ENCODE peak calls at places on chromosomes 7 and 10, in eight cellular contexts. K, V, M, P, G, J, N and X are unnamed samples.

GRCh38 chr7:40493609-40494041 is 358.8 kb downstream of the SUGCT start:
- DNase-seq in N (no peak), G (no peak), P (no peak), M (no peak), J (no peak), V (no peak), K (no peak), X (no peak)

GRCh38 chr10:60208676-60209269 is 180.9 kb downstream of the ANK3 start:
- DNase-seq in M (no peak), G (no peak), V (no peak), J (peak), K (peak), N (no peak), P (no peak), X (no peak)

GRCh38 chr10:123759496-123760070 is 93.4 kb downstream of the GPR26 start:
- DNase-seq in M (no peak), J (no peak), G (no peak), P (no peak), V (no peak), N (no peak), K (no peak), X (no peak)

GRCh38 chr10:6136215-6137201 is 47.7 kb downstream of the RBM17 start:
- DNase-seq in K (peak), M (no peak), P (no peak), V (no peak), G (no peak), N (no peak), J (peak), X (no peak)

GRCh38 chr10:50809596-50809995 is 69.9 kb downstream of the ASAH2B start:
- DNase-seq in J (no peak), M (no peak), V (no peak), K (peak), N (no peak), P (no peak), G (no peak), X (no peak)

GRCh38 chr7:30907527-30908267 is 4.0 kb upstream of the AQP1 start:
- DNase-seq in G (no peak), J (no peak), P (no peak), N (peak), M (no peak), V (no peak), K (no peak), X (no peak)

GRCh38 chr7:157136372-157136771 is 2.4 kb upstream of the UBE3C start:
- DNase-seq in M (no peak), J (peak), K (peak), N (no peak), G (no peak), P (no peak), V (no peak), X (peak)

GRCh38 chr7:81231203-81231922 is 312.5 kb upstream of the SEMA3C start:
- DNase-seq in J (no peak), P (no peak), K (no peak), G (no peak), M (no peak), N (no peak), V (no peak), X (no peak)

GRCh38 chr10:72096115-72097000 is 8.0 kb upstream of the SPOCK2 start:
- DNase-seq in P (no peak), J (no peak), V (no peak), N (no peak), G (no peak), M (no peak), K (no peak), X (no peak)

GRCh38 chr10:110746254-110746826 is 102.2 kb downstream of the RBM20 start:
- DNase-seq in K (peak), V (peak), J (peak), N (peak), M (peak), P (no peak), G (peak), X (peak)

GRCh38 chr10:17771027-17771426 is 19.0 kb downstream of the TMEM236 start:
- DNase-seq in N (no peak), K (no peak), P (no peak), G (no peak), J (no peak), M (no peak), V (no peak), X (no peak)

GRCh38 chr7:130844811-130845580 is 111.0 kb upstream of the KLF14 start:
- DNase-seq in K (peak), N (no peak), P (no peak), M (no peak), J (peak), G (no peak), V (no peak), X (no peak)

GRCh38 chr10:132516771-132517725 is 20.5 kb upstream of the INPP5A start:
- DNase-seq in K (peak), V (no peak), M (no peak), P (no peak), N (peak), J (peak), G (no peak), X (no peak)

GRCh38 chr7:33346055-33346454 is 216.7 kb downstream of the BBS9 start:
- DNase-seq in M (no peak), P (no peak), V (no peak), K (no peak), N (no peak), G (no peak), J (no peak), X (no peak)

GRCh38 chr10:88389456-88389855 is 193.7 kb downstream of the RNLS start:
- DNase-seq in M (no peak), V (peak), P (no peak), J (peak), K (peak), N (no peak), G (no peak), X (no peak)

GRCh38 chr7:54541941-54542618 is at the start of gene VSTM2A:
- DNase-seq in M (no peak), N (no peak), K (no peak), P (no peak), G (no peak), J (peak), V (no peak), X (no peak)

GRCh38 chr7:35556532-35557471 is 138.1 kb downstream of the HERPUD2 start:
- DNase-seq in J (no peak), V (no peak), P (no peak), M (no peak), G (no peak), N (no peak), K (no peak), X (no peak)

GRCh38 chr10:90723416-90724068 is 134.3 kb downstream of the HTR7 start:
- DNase-seq in J (peak), K (no peak), G (no peak), P (no peak), N (no peak), V (peak), M (no peak), X (peak)

GRCh38 chr10:90148121-90148855 is 446.9 kb downstream of the KIF20B start:
- DNase-seq in J (peak), M (no peak), G (no peak), P (no peak), K (peak), N (no peak), V (no peak), X (no peak)

GRCh38 chr7:43906327-43907010 is at the start of gene URGCP:
- DNase-seq in K (peak), P (no peak), J (peak), V (peak), G (no peak), N (peak), M (peak), X (peak)

GRCh38 chr7:92698237-92698841 is 108.1 kb upstream of the FAM133B start:
- DNase-seq in P (no peak), M (no peak), V (no peak), K (peak), J (peak), G (no peak), N (peak), X (no peak)

GRCh38 chr10:133045556-133046483 is 41.9 kb upstream of the ADGRA1 start:
- DNase-seq in J (no peak), M (no peak), N (no peak), K (no peak), P (no peak), G (no peak), V (no peak), X (no peak)

GRCh38 chr7:100891555-100891954 is 2.0 kb upstream of the UFSP1 start:
- DNase-seq in K (no peak), M (no peak), V (no peak), N (no peak), G (no peak), P (no peak), J (no peak), X (no peak)

GRCh38 chr7:103735377-103735776 is 254.1 kb downstream of the RELN start:
- DNase-seq in G (no peak), V (no peak), J (peak), M (no peak), N (no peak), K (peak), P (no peak), X (no peak)

GRCh38 chr10:32105782-32106382 is 49.7 kb upstream of the KIF5B start:
- DNase-seq in V (no peak), J (no peak), G (no peak), N (no peak), P (no peak), M (no peak), K (no peak), X (no peak)

GRCh38 chr7:108020585-108020984 is 17.6 kb upstream of the LAMB1 start:
- DNase-seq in N (no peak), V (no peak), K (no peak), G (no peak), M (no peak), P (no peak), J (no peak), X (no peak)

GRCh38 chr10:96295475-96295874 is 8.8 kb upstream of the DNTT start:
- DNase-seq in G (no peak), N (no peak), J (no peak), M (no peak), K (no peak), P (no peak), V (no peak), X (no peak)

GRCh38 chr10:27482984-27483956 is 20.8 kb upstream of the RAB18 start:
- DNase-seq in G (no peak), J (peak), M (no peak), V (no peak), K (peak), P (no peak), N (no peak), X (no peak)

GRCh38 chr10:34835908-34836558 is 20.9 kb upstream of the PARD3 start:
- DNase-seq in K (no peak), N (no peak), V (no peak), P (no peak), G (no peak), J (no peak), M (no peak), X (no peak)

GRCh38 chr10:6678211-6678803 is 98.2 kb upstream of the PRKCQ start:
- DNase-seq in G (peak), M (peak), K (peak), N (peak), P (peak), V (peak), J (peak), X (peak)

GRCh38 chr10:101780818-101781654 is 2.2 kb downstream of the NPM3 start:
- DNase-seq in K (peak), G (peak), N (peak), P (peak), M (peak), V (peak), J (peak), X (peak)

GRCh38 chr10:73843254-73843653 is 31.1 kb downstream of the CAMK2G start:
- DNase-seq in J (no peak), M (no peak), G (no peak), V (no peak), N (no peak), K (no peak), P (no peak), X (no peak)

GRCh38 chr7:112112822-112113255 is 93.4 kb downstream of the DOCK4 start:
- DNase-seq in J (peak), G (no peak), M (no peak), V (no peak), K (peak), P (no peak), N (no peak), X (no peak)

GRCh38 chr7:1401011-1401410 is 58.3 kb downstream of the MICALL2 start:
- DNase-seq in M (no peak), P (no peak), N (no peak), V (no peak), J (no peak), G (no peak), K (no peak), X (no peak)

GRCh38 chr7:146150153-146150552 is 33.6 kb downstream of the CNTNAP2 start:
- DNase-seq in P (no peak), K (peak), V (no peak), G (no peak), J (no peak), N (no peak), M (no peak), X (no peak)

GRCh38 chr10:119802068-119802538 is 70.5 kb downstream of the MCMBP start:
- DNase-seq in G (no peak), J (no peak), P (no peak), M (no peak), N (no peak), K (no peak), V (no peak), X (no peak)

GRCh38 chr10:71357792-71358265 is 38.8 kb downstream of the SLC29A3 start:
- DNase-seq in P (no peak), K (peak), G (no peak), J (no peak), N (no peak), V (no peak), M (no peak), X (no peak)

GRCh38 chr10:43816351-43817321 is 168.0 kb upstream of the ZNF32 start:
- DNase-seq in V (peak), K (peak), G (peak), N (no peak), P (peak), M (no peak), J (no peak), X (no peak)

GRCh38 chr7:78677391-78677790 is 776.1 kb downstream of the MAGI2 start:
- DNase-seq in M (no peak), J (no peak), K (no peak), G (no peak), P (no peak), V (no peak), N (no peak), X (no peak)

GRCh38 chr10:601356-601963 is 88.0 kb downstream of the DIP2C start:
- DNase-seq in V (no peak), P (no peak), J (no peak), N (no peak), M (no peak), K (no peak), G (no peak), X (no peak)